ENCODE peak calls at places on chromosome 9, in seven cellular contexts. D is iris pigment epithelial cell, L is foreskin fibroblast, Y is upper lobe of right lung, X is endothelial cell, Z is occipital lobe, E is cardiac muscle cell. F is an unnamed sample.

GRCh38 chr9:133274236-133275104 is 531 bp downstream of the ABO start:
- DNase-seq in Z (no peak), E (no peak), D (no peak), X (no peak), Y (no peak), L (no peak), F (no peak)

GRCh38 chr9:28059192-28059591 is 485.9 kb upstream of the C9orf72 start:
- DNase-seq in L (no peak), E (no peak), X (no peak), Y (no peak), Z (no peak), D (no peak), F (no peak)

GRCh38 chr9:79974806-79975422 is 403.1 kb downstream of the TLE4 start:
- DNase-seq in Z (no peak), E (no peak), X (no peak), D (no peak), L (no peak), Y (no peak), F (no peak)

GRCh38 chr9:71127301-71127700 is 5.9 kb upstream of the TRPM3 start:
- DNase-seq in Y (no peak), X (no peak), D (no peak), Z (no peak), E (no peak), L (no peak), F (no peak)

GRCh38 chr9:132982508-132982907 is 4.0 kb downstream of the GFI1B start:
- DNase-seq in Y (no peak), Z (no peak), L (no peak), X (no peak), E (no peak), D (no peak), F (no peak)

GRCh38 chr9:89426389-89426961 is 71.4 kb downstream of the SEMA4D start:
- DNase-seq in Y (no peak), L (no peak), D (no peak), X (no peak), Z (no peak), E (no peak), F (no peak)

GRCh38 chr9:89986190-89986589 is 381.4 kb downstream of the GADD45G start:
- DNase-seq in Y (no peak), X (no peak), D (no peak), Z (no peak), E (no peak), L (no peak), F (no peak)

GRCh38 chr9:127036437-127036836 is 86.0 kb downstream of the ANGPTL2 start:
- DNase-seq in Z (no peak), E (no peak), L (no peak), D (no peak), Y (no peak), X (no peak), F (no peak)

GRCh38 chr9:4126184-4126865 is 173.5 kb downstream of the GLIS3 start:
- DNase-seq in L (peak; percentile 64), E (no peak), X (no peak), Y (no peak), Z (no peak), D (peak; percentile 89), F (no peak)

GRCh38 chr9:23746317-23746716 is 79.7 kb downstream of the ELAVL2 start:
- DNase-seq in Y (no peak), Z (no peak), E (no peak), X (no peak), D (no peak), L (no peak), F (no peak)

GRCh38 chr9:81132318-81132717 is 557.0 kb downstream of the TLE1 start:
- DNase-seq in D (peak; percentile 84), X (no peak), E (no peak), Y (no peak), L (peak; percentile 8), Z (no peak), F (no peak)

GRCh38 chr9:87793292-87793691 is 67.4 kb downstream of the CTSL start:
- DNase-seq in X (no peak), L (peak; percentile 92), Y (no peak), E (no peak), Z (no peak), D (peak; percentile 96), F (no peak)

GRCh38 chr9:114423181-114423580 is 35.4 kb upstream of the AKNA start:
- DNase-seq in E (no peak), Y (peak; percentile 59), L (no peak), D (no peak), X (no peak), Z (no peak), F (no peak)

GRCh38 chr9:116697341-116697740 is 10.2 kb downstream of the TRIM32 start:
- DNase-seq in Y (no peak), Z (no peak), E (no peak), X (no peak), L (peak; percentile 27), D (peak; percentile 71), F (no peak)

GRCh38 chr9:98168952-98169488 is 23.4 kb downstream of the CORO2A start:
- DNase-seq in X (peak; percentile 29), E (no peak), Y (no peak), D (peak; percentile 68), L (peak; percentile 39), Z (peak; percentile 8), F (peak; percentile 89)

GRCh38 chr9:134707031-134707680 is 65.6 kb downstream of the COL5A1 start:
- DNase-seq in L (peak; percentile 87), Y (no peak), E (peak; percentile 93), Z (no peak), X (no peak), D (peak; percentile 84), F (peak; percentile 71)

GRCh38 chr9:969310-969692 is 7.2 kb upstream of the DMRT3 start:
- DNase-seq in L (no peak), Y (no peak), E (no peak), X (peak; percentile 23), D (no peak), Z (no peak), F (no peak)